ENCODE peak calls at places on chromosomes 13 and 19, in four cellular contexts. E is stimulated activated CD4-positive, alpha-beta T cell treated with anti-CD3 and anti-CD28 coated beads, Interleukin-15, amount 100 ng/mL, for 48 hours; F is NCI-H146; X is ACHN. A is an unnamed sample.

GRCh38 chr13:29111446-29111845 is 291.3 kb downstream of the MTUS2 start:
- DNase-seq in E (no peak), F (no peak), X (no peak), A (no peak)

GRCh38 chr19:44718441-44719261 is 19.7 kb downstream of the CEACAM16 start:
- DNase-seq in E (no peak), F (peak), X (peak), A (peak)

GRCh38 chr13:66680031-66680430 is 550.1 kb downstream of the PCDH9 start:
- DNase-seq in E (no peak), F (no peak), X (no peak), A (no peak)

GRCh38 chr13:96994030-96994848 is at the start of gene OXGR1:
- DNase-seq in E (no peak), F (no peak), X (peak), A (peak)

GRCh38 chr19:8367327-8368001 is 3.5 kb downstream of the ANGPTL4 start:
- DNase-seq in E (no peak), F (peak), X (peak), A (peak)

GRCh38 chr13:113904411-113904810 is 40.5 kb upstream of the GAS6 start:
- DNase-seq in E (no peak), F (no peak), X (peak), A (peak)

GRCh38 chr19:53531457-53531856 is 6.5 kb upstream of the ZNF331 start:
- DNase-seq in E (no peak), F (no peak), X (no peak), A (no peak)

GRCh38 chr13:77833331-77833863 is 85.2 kb downstream of the EDNRB start:
- DNase-seq in E (no peak), F (no peak), X (no peak), A (no peak)

GRCh38 chr13:111255228-111255790 is 65.1 kb upstream of the TEX29 start:
- DNase-seq in E (no peak), F (no peak), X (no peak), A (no peak)

GRCh38 chr13:32246468-32246867 is 68.7 kb downstream of the ZAR1L start:
- DNase-seq in E (peak), F (peak), X (peak), A (peak)

GRCh38 chr13:40181203-40181845 is 485.1 kb downstream of the FOXO1 start:
- DNase-seq in E (no peak), F (peak), X (no peak), A (no peak)

GRCh38 chr13:40519637-40520036 is 146.8 kb downstream of the FOXO1 start:
- DNase-seq in E (no peak), F (no peak), X (no peak), A (no peak)

GRCh38 chr13:24664726-24665409 is 15.3 kb upstream of the ATP12A start:
- DNase-seq in E (no peak), F (no peak), X (no peak), A (no peak)

GRCh38 chr19:3516675-3517207 is 10.6 kb downstream of the FZR1 start:
- DNase-seq in E (no peak), F (peak), X (no peak), A (peak)

GRCh38 chr13:44373601-44374347 is at the start of gene SERP2:
- DNase-seq in E (no peak), F (peak), X (peak), A (no peak)

GRCh38 chr19:1177322-1178114 is 3.5 kb upstream of the SBNO2 start:
- DNase-seq in E (no peak), F (no peak), X (peak), A (no peak)

GRCh38 chr19:17296278-17296677 is 6.9 kb downstream of the ABHD8 start:
- DNase-seq in E (no peak), F (peak), X (peak), A (no peak)

GRCh38 chr19:18290250-18291018 is 9.0 kb upstream of the JUND start:
- DNase-seq in E (peak), F (no peak), X (no peak), A (no peak)

GRCh38 chr19:55642153-55643002 is 1.1 kb upstream of the ZNF581 start:
- DNase-seq in E (no peak), F (peak), X (no peak), A (no peak)

GRCh38 chr19:17772172-17772571 is 20.9 kb downstream of the FCHO1 start:
- DNase-seq in E (no peak), F (no peak), X (no peak), A (no peak)

GRCh38 chr19:30659638-30660037 is 287.5 kb downstream of the ZNF536 start:
- DNase-seq in E (no peak), F (no peak), X (no peak), A (no peak)

GRCh38 chr13:61880576-61881283 is 465.1 kb upstream of the PCDH20 start:
- DNase-seq in E (no peak), F (peak), X (peak), A (no peak)

A was measured in Peyer's patch.